ENCODE peak calls at places on chromosomes 6 and 20, in ten cellular contexts. R is choroid plexus epithelial cell, F is ovary, S is astrocyte of the spinal cord, H is fibroblast of the aortic adventitia, U is neural progenitor cell, W is neural crest cell, O is GM12865, Z is left ventricle myocardium inferior, Y is keratinocyte. Q is an unnamed sample.

GRCh38 chr6:133236898-133237297 is 4.3 kb upstream of the EYA4 start:
- DNase-seq in W (no peak), U (no peak), Z (no peak), R (peak), H (peak), O (no peak), S (no peak), Y (no peak), F (no peak), Q (no peak)

GRCh38 chr20:56628873-56629463 is at the start of gene TFAP2C:
- DNase-seq in O (no peak), Z (peak), F (peak), W (peak), U (peak), H (no peak), R (peak), Y (no peak), S (peak), Q (peak)

GRCh38 chr6:127119361-127120108 is 1.1 kb downstream of the RSPO3 start:
- DNase-seq in S (no peak), U (peak), H (peak), Y (no peak), W (peak), F (peak), O (peak), R (no peak), Z (no peak), Q (peak)

GRCh38 chr6:14984454-14984853 is 261.4 kb upstream of the JARID2 start:
- DNase-seq in H (peak), U (no peak), O (no peak), W (no peak), Y (no peak), F (no peak), R (peak), S (no peak), Z (peak), Q (no peak)

GRCh38 chr6:134956676-134957075 is 6.8 kb upstream of the ALDH8A1 start:
- DNase-seq in F (no peak), O (no peak), S (no peak), U (no peak), Z (no peak), R (no peak), W (no peak), Y (no peak), H (no peak), Q (no peak)

GRCh38 chr6:165774903-165775608 is 112.0 kb upstream of the PDE10A start:
- DNase-seq in O (peak), U (no peak), S (peak), Y (no peak), F (no peak), R (peak), W (no peak), Z (peak), H (peak), Q (no peak)

GRCh38 chr6:5365430-5366195 is 104.3 kb downstream of the FARS2 start:
- DNase-seq in Z (no peak), H (no peak), S (no peak), W (no peak), U (no peak), O (no peak), F (no peak), Y (no peak), R (no peak), Q (no peak)

GRCh38 chr6:46653439-46653942 is 716 bp downstream of the SLC25A27 start:
- DNase-seq in R (peak), H (peak), U (no peak), Z (no peak), Y (no peak), O (no peak), F (no peak), S (peak), W (no peak), Q (no peak)

GRCh38 chr6:22036267-22036666 is 260.6 kb downstream of the PRL start:
- DNase-seq in R (peak), U (peak), H (no peak), Y (no peak), O (peak), S (peak), W (no peak), Z (no peak), F (no peak), Q (no peak)

GRCh38 chr6:170026272-170027110 is 264.4 kb downstream of the DLL1 start:
- DNase-seq in H (no peak), S (no peak), Z (no peak), O (no peak), F (no peak), W (no peak), U (no peak), Y (peak), R (no peak), Q (no peak)

GRCh38 chr6:52507557-52508260 is 69.2 kb downstream of the TRAM2 start:
- DNase-seq in F (no peak), U (no peak), R (peak), H (peak), W (no peak), Z (no peak), Y (no peak), S (peak), O (no peak), Q (no peak)

GRCh38 chr6:75266716-75267291 is 17.8 kb downstream of the TMEM30A start:
- DNase-seq in Y (no peak), S (peak), U (peak), Z (no peak), W (no peak), H (peak), R (peak), F (no peak), O (peak), Q (no peak)

DNA sequence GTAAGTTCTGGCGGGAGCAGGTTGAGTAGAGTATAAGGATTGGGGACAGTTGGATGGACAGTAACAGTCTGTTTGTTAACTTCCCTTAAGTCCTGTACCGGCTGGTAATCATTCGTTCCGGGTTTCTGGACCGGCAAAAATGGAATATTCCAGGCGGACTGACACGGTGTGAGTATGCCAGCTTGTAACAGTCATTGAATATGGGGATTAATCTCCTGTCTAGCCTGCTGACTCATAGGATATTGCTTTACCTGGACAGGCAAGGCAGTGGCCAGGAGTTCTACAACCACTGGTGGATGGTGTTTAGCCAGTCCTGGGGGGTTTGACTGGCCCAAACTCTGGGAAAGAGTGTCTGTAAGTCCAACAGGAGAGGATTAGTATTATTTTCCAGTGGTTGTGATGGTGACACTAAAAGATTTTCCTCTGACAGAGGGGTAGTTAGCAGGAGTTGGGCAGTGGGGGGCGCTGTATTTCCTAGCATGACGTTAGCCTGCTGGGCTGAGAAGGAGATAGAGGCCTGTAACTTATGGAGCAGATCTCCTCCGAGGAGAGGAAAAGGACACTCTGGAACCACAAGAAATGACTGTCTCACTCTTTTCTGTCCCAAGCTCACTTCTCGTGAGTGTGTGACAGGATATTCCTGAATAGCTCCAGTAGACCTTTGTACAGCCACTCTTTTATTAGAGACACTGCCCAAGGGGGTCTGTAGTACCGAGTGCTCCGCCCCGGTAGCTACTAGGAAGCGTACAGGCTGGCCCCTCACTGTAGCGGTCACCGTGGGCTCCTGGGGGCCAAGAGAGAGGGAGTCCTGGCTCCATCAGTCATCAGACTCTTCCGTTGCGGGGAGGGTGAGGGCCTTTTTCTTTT is 152.2 kb downstream of the TRIM27 start:
- DNase-seq in S (no peak), U (peak), Y (no peak), Z (no peak), O (no peak), R (no peak), W (no peak), H (no peak), F (no peak), Q (no peak)
- TF ChIP-seq CTCF in S (no peak), U (peak), Y (peak), Z (no peak), O (peak), R (no peak), W (peak), H (no peak), F (no peak), Q (peak)

GRCh38 chr20:58694241-58695083 is 1.9 kb downstream of the NPEPL1 start:
- DNase-seq in F (no peak), U (no peak), W (no peak), R (no peak), Y (no peak), O (no peak), H (no peak), S (no peak), Z (peak), Q (peak)

GRCh38 chr20:58691405-58691772 is 1.2 kb upstream of the NPEPL1 start:
- DNase-seq in F (no peak), U (no peak), O (no peak), W (no peak), Z (peak), Y (no peak), S (no peak), R (no peak), H (no peak), Q (no peak)

GRCh38 chr20:58693226-58694006 is 816 bp downstream of the NPEPL1 start:
- DNase-seq in S (no peak), R (no peak), U (peak), Y (no peak), F (no peak), H (no peak), O (peak), W (no peak), Z (peak), Q (no peak)

GRCh38 chr20:58691773-58692578 is 624 bp upstream of the NPEPL1 start:
- DNase-seq in S (no peak), O (no peak), U (no peak), R (peak), F (peak), Z (peak), Y (no peak), W (no peak), H (peak), Q (no peak)

DNA sequence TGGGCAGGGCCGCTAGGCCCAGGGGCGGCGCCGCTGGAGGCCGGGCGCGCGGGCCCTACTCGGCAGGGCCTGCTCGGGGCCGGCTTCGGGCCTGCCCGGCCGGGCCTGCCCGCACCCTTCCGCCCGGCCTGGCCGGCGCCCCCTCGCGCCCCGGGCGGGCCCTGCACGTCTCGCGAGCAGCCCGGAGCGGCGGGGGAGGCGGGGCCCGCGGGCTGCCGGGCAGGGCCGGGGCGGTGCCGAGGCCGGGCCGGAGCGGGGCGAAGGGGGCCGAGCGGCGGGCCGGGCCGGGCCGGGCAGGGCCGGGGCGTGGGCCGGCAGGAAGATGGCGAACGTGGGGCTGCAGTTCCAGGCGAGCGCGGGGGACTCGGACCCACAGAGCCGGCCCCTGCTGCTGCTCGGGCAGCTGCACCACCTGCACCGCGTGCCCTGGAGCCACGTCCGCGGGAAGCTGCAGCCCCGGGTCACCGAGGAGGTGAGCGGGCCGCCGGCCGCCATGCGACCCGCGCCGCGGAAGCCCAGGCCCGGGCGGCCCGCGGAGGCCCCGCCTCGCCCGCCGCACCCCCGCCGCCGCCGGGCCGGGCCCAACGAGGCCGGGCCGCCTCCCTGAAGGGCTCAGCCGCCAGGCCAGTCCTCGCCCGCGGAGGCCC is at the start of gene NPEPL1:
- DNase-seq in S (peak), Z (peak), U (peak), Y (no peak), W (peak), O (peak), F (peak), R (peak), H (peak), Q (no peak)
- TF ChIP-seq CTCF in S (peak), Z (no peak), U (no peak), Y (peak), W (peak), O (peak), F (no peak), R (no peak), H (no peak), Q (no peak)

DNA sequence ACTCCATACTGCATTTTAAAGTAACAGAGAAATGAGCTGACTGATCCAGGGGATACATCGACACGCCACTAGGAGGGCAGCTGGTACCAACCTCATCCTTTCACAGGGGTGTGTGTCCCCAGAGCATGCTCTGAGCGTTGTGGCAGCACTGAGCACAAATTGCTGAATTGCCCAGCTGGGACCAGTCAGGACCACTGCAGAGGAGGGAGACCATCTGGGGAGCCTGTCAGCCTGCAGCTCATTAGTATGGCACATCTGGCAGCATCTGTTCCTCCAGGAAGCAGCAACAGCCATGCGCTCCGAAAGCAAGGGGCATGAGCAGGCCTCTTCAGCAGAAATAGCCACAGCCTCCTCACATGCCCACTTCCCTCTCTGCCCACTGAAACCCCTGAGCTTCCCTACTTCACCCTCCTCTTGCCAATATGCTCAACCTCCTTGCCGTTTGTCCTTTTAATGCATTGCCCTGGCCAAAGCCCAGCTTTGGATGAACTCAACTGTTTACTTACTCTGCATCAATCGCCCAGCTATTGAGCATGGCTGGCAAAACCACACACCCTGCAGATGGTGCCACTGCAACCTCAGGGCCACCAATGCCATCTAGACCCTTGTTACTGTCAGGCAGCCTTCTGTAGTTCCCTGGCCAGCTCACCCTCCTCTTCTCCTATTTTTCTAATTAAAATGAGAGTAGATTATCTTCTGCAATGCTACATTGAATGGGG is 77.6 kb upstream of the NEDD9 start:
- DNase-seq in Z (no peak), H (no peak), R (no peak), U (peak), S (no peak), Y (no peak), W (no peak), F (no peak), O (no peak), Q (no peak)
- TF ChIP-seq CTCF in Z (no peak), H (no peak), R (no peak), U (peak), S (no peak), Y (no peak), W (no peak), F (no peak), O (no peak), Q (no peak)

GRCh38 chr6:44062771-44063560 is 64.3 kb downstream of the MRPL14 start:
- DNase-seq in H (no peak), U (peak), S (no peak), W (no peak), F (no peak), Z (no peak), R (no peak), O (peak), Y (no peak), Q (no peak)
- TF ChIP-seq CTCF in H (peak), U (peak), S (peak), W (peak), F (no peak), Z (peak), R (peak), O (peak), Y (no peak), Q (peak)

GRCh38 chr20:54651252-54651651 is 175.9 kb downstream of the DOK5 start:
- DNase-seq in Z (no peak), O (no peak), S (no peak), H (no peak), W (no peak), R (no peak), Y (no peak), U (no peak), F (no peak), Q (no peak)

GRCh38 chr20:54646156-54646517 is 170.7 kb downstream of the DOK5 start:
- DNase-seq in Y (no peak), W (no peak), O (no peak), Z (no peak), U (no peak), S (no peak), R (no peak), H (no peak), F (no peak), Q (no peak)

GRCh38 chr20:54650201-54650722 is 174.9 kb downstream of the DOK5 start:
- DNase-seq in Z (no peak), U (no peak), R (peak), H (peak), Y (no peak), W (no peak), S (no peak), O (no peak), F (no peak), Q (no peak)

GRCh38 chr20:54648421-54649142 is 173.2 kb downstream of the DOK5 start:
- DNase-seq in Y (no peak), W (no peak), Z (no peak), O (no peak), S (no peak), F (no peak), U (no peak), H (no peak), R (no peak), Q (no peak)

DNA sequence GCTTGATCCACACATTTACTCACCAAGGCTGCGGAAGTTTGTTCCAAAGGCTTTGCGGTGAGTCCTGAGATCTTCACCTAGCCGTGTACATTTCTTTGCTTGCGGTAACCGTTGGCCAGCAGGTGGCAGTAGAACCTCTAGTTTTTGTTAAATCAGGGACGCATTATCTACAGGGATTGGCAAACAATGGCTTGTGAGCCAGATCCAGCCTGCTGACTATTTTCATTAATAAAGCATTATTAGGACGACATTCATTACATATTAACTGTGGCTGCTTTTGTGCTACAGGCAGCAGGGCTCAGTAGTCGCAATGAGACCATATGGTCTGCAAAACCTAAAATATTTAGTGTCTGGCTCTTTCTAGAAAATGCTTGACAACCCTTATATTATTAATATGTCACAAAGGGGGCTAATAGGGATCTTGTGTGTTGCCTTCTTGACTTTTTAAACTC is 174.1 kb downstream of the DOK5 start:
- DNase-seq in R (peak), O (peak), Y (peak), U (peak), Z (peak), S (peak), W (peak), F (peak), H (peak), Q (no peak)
- TF ChIP-seq CTCF in R (peak), O (peak), Y (peak), U (peak), Z (peak), S (peak), W (peak), F (no peak), H (peak), Q (peak)

GRCh38 chr20:54131675-54132611 is 41.8 kb downstream of the CYP24A1 start:
- DNase-seq in O (no peak), S (no peak), W (no peak), H (no peak), F (no peak), R (no peak), Z (no peak), Y (no peak), U (peak), Q (no peak)
- TF ChIP-seq CTCF in O (no peak), S (no peak), W (no peak), H (no peak), F (no peak), R (no peak), Z (no peak), Y (no peak), U (no peak), Q (no peak)

GRCh38 chr6:108497883-108498282 is 62.8 kb upstream of the FOXO3 start:
- DNase-seq in Y (no peak), Z (no peak), W (peak), O (peak), S (peak), F (no peak), R (peak), U (peak), H (peak), Q (no peak)
- TF ChIP-seq CTCF in Y (peak), Z (peak), W (peak), O (peak), S (peak), F (no peak), R (peak), U (peak), H (peak), Q (peak)

Q was measured in chondrocyte.